ENCODE peak calls at places on chromosomes 13 and 19, in five cellular contexts. L is CD8-positive, alpha-beta T cell; M is thoracic aorta; N is body of pancreas; X is heart right ventricle. U is an unnamed sample. For H3K9me3, the result is how much of the 10 kb centered on the place peaks cover.

GRCh38 chr13:73266640-73267180 is 207.9 kb downstream of the KLF5 start:
- DNase-seq in M (no peak), X (no peak), L (no peak), N (no peak), U (no peak)

GRCh38 chr19:1672769-1673644 is 20.6 kb upstream of the TCF3 start:
- DNase-seq in X (no peak), N (no peak), M (no peak), L (no peak), U (no peak)

GRCh38 chr13:66675620-66676019 is 554.5 kb downstream of the PCDH9 start:
- DNase-seq in M (no peak), N (no peak), L (no peak), X (no peak), U (no peak)

GRCh38 chr19:2015611-2015950 is at the start of gene BTBD2:
- DNase-seq in M (no peak), X (peak), N (peak), L (no peak), U (peak)

GRCh38 chr19:38331728-38332127 is 3.9 kb upstream of the CATSPERG start:
- DNase-seq in M (no peak), N (no peak), L (no peak), X (no peak), U (no peak)

GRCh38 chr13:45194081-45194939 is 6.5 kb downstream of the KCTD4 start:
- DNase-seq in L (no peak), X (peak), N (peak), M (no peak), U (no peak)

GRCh38 chr13:39527961-39528720 is 74.9 kb downstream of the LHFPL6 start:
- DNase-seq in N (peak), X (no peak), M (no peak), L (no peak), U (no peak)

GRCh38 chr13:97360610-97361009 is 73.4 kb upstream of the RAP2A start:
- DNase-seq in X (no peak), L (no peak), M (no peak), N (no peak), U (no peak)

GRCh38 chr13:78586706-78587105 is 16.6 kb downstream of the POU4F1 start:
- DNase-seq in N (no peak), L (no peak), M (no peak), X (no peak), U (no peak)

GRCh38 chr19:51479531-51480331 is 1.4 kb downstream of the CEACAM18 start:
- DNase-seq in M (no peak), N (no peak), X (no peak), L (no peak), U (no peak)

GRCh38 chr13:27396252-27396846 is 28.1 kb upstream of the GTF3A start:
- DNase-seq in M (no peak), N (no peak), X (no peak), L (no peak), U (no peak)

GRCh38 chr19:48997972-48998371 is 4.3 kb downstream of the RUVBL2 start:
- DNase-seq in N (peak), M (no peak), X (no peak), L (no peak), U (peak)

GRCh38 chr13:47117268-47117667 is 220.4 kb upstream of the HTR2A start:
- DNase-seq in N (no peak), X (no peak), L (no peak), M (no peak), U (no peak)

GRCh38 chr19:58538257-58539168 is 5.4 kb upstream of the TRIM28 start:
- DNase-seq in X (peak), L (no peak), M (no peak), N (no peak), U (no peak)

GRCh38 chr19:40443131-40443929 is 805 bp downstream of the SERTAD3 start:
- DNase-seq in X (peak), N (peak), L (peak), M (peak), U (peak)

GRCh38 chr19:50639121-50640112 is at the start of gene SYT3:
- DNase-seq in N (peak), L (peak), M (no peak), X (peak), U (no peak)

GRCh38 chr19:56841194-56841546 is 644 bp upstream of the PEG3 start:
- DNase-seq in X (no peak), L (no peak), M (no peak), N (no peak), U (no peak)

GRCh38 chr19:56838930-56839664 is 1.4 kb downstream of the PEG3 start:
- DNase-seq in N (peak), X (peak), M (peak), L (no peak), U (no peak)

GRCh38 chr19:56839665-56840451 is 668 bp downstream of the PEG3 start:
- DNase-seq in N (peak), X (peak), M (peak), L (no peak), U (no peak)

GRCh38 chr19:56840452-56841193 is at the start of the genes PEG3 and ZIM2:
- DNase-seq in N (peak), X (peak), L (no peak), M (peak), U (no peak)

DNA sequence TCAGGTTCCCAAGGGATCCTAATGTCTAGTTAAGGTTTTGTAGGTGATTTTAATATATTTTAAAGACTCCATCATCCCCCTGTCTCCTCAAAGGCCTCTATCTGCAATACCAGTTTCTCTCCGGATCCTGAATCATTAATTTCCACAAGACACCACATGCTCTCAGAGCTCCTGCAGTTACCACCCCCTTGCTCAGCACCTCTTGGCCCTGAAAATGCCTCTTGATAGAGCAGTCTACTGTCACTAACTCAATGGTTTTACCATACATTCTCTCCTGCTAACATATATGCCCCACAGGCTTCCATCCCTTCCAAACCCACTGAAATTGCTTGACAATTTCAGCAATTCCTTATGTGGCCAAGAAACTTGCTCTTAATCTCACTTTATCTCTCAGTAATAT is 1.9 kb upstream of the PEG3 start:
- DNase-seq in M (no peak), N (no peak), X (no peak), L (no peak), U (no peak)
- H3K9me3 ChIP-seq in M (under half), N (under half), X (under half), L (under half), U (under half)

DNA sequence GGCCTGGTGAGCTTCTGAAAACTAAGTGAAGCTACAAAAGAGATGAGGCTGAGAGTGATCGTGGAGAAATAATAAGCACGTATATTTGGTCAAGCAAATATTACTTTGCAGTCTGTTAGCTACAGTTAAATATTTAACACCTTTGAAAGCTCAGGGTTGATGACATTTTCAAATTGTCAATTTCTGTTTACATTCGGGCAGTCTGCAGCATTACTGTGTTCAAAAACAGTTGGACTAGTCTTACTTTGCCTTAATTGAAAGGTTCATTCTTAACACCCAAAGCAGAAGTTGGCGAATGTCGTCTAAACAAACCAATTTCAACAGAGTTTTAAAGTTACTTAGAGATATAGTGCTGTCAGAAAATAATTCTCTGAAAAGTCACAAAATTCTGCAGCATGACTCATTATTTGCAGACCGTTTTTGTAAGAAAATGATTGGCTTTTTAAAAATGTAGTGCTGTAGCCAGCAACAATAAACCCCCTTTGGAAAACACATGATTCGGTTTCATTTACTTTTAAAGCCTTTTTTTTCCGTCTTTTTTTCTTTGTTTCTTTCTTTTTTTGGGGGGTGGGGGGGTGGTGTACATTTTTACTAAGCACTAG is 549.0 kb downstream of the GPC6 start:
- DNase-seq in X (no peak), L (no peak), M (no peak), N (no peak), U (no peak)
- H3K27ac ChIP-seq in X (no peak), L (no peak), M (peak), N (no peak), U (no peak)

GRCh38 chr13:40591091-40591490 is 75.3 kb downstream of the FOXO1 start:
- DNase-seq in L (no peak), N (no peak), M (no peak), X (no peak), U (no peak)
- H3K4me3 ChIP-seq in L (no peak), N (no peak), M (no peak), X (no peak), U (no peak)

DNA sequence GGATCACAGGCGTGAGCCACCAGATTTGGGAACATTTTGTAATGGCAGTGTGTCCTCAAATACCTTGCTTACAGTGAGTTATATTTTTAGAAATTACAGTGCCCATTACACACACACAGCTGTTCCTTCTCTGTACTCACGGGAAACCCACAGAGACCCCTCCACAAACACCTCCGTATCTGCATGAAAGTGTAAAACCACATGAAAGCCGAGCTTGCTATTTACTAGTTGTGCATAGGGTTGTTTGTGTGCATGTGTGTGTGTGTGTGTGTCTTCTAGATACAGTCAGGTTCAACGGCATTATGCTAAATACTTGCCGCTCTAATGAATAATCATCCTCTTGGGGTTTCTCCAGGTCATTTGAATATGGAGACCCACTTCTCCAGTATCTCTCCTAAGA is 22.3 kb upstream of the LILRA2 start:
- DNase-seq in N (no peak), M (no peak), X (no peak), L (no peak), U (no peak)
- H3K9me3 ChIP-seq in N (under half), M (under half), X (under half), L (under half), U (under half)

GRCh38 chr13:41152005-41152404 is 19.4 kb upstream of the KBTBD6 start:
- DNase-seq in X (no peak), M (no peak), L (no peak), N (no peak), U (no peak)
- H3K27ac ChIP-seq in X (no peak), M (no peak), L (no peak), N (no peak), U (no peak)

GRCh38 chr13:79913141-79913827 is 427.6 kb downstream of the SPRY2 start:
- DNase-seq in M (no peak), X (no peak), L (no peak), N (no peak), U (no peak)
- H3K4me3 ChIP-seq in M (no peak), X (no peak), L (no peak), N (no peak), U (no peak)

U was measured in effector memory CD4-positive, alpha-beta T cell.